ENCODE peak calls at places on chromosome X, in six cellular contexts. F is WTC11, E is endothelial cell of umbilical vein, I is K562, U is HepG2, Y is H1. O is an unnamed sample.

GRCh38 chrX:149512225-149512885 is 7.2 kb upstream of the IDS start:
- DNase-seq in F (peak; percentile 48), E (peak; percentile 55), I (peak; percentile 58), U (peak; percentile 49), Y (no peak), O (peak; percentile 56)

GRCh38 chrX:36626898-36627297 is 381.3 kb upstream of the FAM47C start:
- DNase-seq in F (no peak), E (no peak), I (no peak), U (no peak), Y (no peak), O (no peak)

GRCh38 chrX:66074920-66075879 is 35.3 kb upstream of the VSIG4 start:
- DNase-seq in F (no peak), E (no peak), I (no peak), U (no peak), Y (no peak), O (no peak)

GRCh38 chrX:128106630-128107029 is 54.4 kb upstream of the ACTRT1 start:
- DNase-seq in F (peak; percentile 10), E (peak; percentile 49), I (no peak), U (peak; percentile 3), Y (no peak), O (peak; percentile 0)

GRCh38 chrX:17024896-17025295 is 78.4 kb downstream of the REPS2 start:
- DNase-seq in F (peak; percentile 24), E (no peak), I (no peak), U (peak; percentile 7), Y (no peak), O (no peak)

GRCh38 chrX:124606724-124607123 is 260.4 kb downstream of the SH2D1A start:
- DNase-seq in F (no peak), E (no peak), I (no peak), U (no peak), Y (no peak), O (no peak)

GRCh38 chrX:104565791-104566687 is at the start of gene IL1RAPL2:
- DNase-seq in F (peak; percentile 79), E (no peak), I (peak; percentile 29), U (peak; percentile 8), Y (peak; percentile 23), O (peak; percentile 37)

GRCh38 chrX:10450229-10450958 is 170.0 kb downstream of the MID1 start:
- DNase-seq in F (no peak), E (peak; percentile 28), I (no peak), U (no peak), Y (no peak), O (no peak)

GRCh38 chrX:118251251-118251650 is 94.7 kb upstream of the WDR44 start:
- DNase-seq in F (no peak), E (no peak), I (no peak), U (no peak), Y (no peak), O (no peak)

GRCh38 chrX:106246511-106246910 is 78.4 kb downstream of the PWWP3B start:
- DNase-seq in F (no peak), E (no peak), I (no peak), U (no peak), Y (no peak), O (no peak)

GRCh38 chrX:69257504-69258127 is 92.4 kb upstream of the PJA1 start:
- DNase-seq in F (no peak), E (no peak), I (no peak), U (no peak), Y (no peak), O (no peak)

GRCh38 chrX:97021680-97022079 is 138.0 kb downstream of the RPA4 start:
- DNase-seq in F (no peak), E (peak; percentile 68), I (no peak), U (no peak), Y (no peak), O (no peak)

GRCh38 chrX:131881194-131881593 is 141.9 kb upstream of the STK26 start:
- DNase-seq in F (no peak), E (no peak), I (no peak), U (no peak), Y (no peak), O (no peak)

GRCh38 chrX:155148724-155149537 is 67.3 kb upstream of the VBP1 start:
- DNase-seq in F (peak; percentile 17), E (peak; percentile 20), I (peak; percentile 23), U (peak; percentile 15), Y (no peak), O (peak; percentile 5)

GRCh38 chrX:101708180-101708579 is 48.5 kb upstream of the ARMCX2 start:
- DNase-seq in F (no peak), E (no peak), I (no peak), U (no peak), Y (no peak), O (no peak)

GRCh38 chrX:111505783-111506182 is 5.7 kb upstream of the SERTM2 start:
- DNase-seq in F (no peak), E (no peak), I (no peak), U (no peak), Y (no peak), O (no peak)

GRCh38 chrX:6678313-6678712 is 143.4 kb upstream of the VCX3A start:
- DNase-seq in F (no peak), E (no peak), I (no peak), U (no peak), Y (no peak), O (no peak)

GRCh38 chrX:123085311-123085940 is 98.7 kb upstream of the GRIA3 start:
- DNase-seq in F (no peak), E (no peak), I (no peak), U (peak; percentile 75), Y (peak; percentile 7), O (no peak)

GRCh38 chrX:130125090-130125489 is 14.8 kb upstream of the ELF4 start:
- DNase-seq in F (no peak), E (peak; percentile 31), I (no peak), U (no peak), Y (no peak), O (no peak)

GRCh38 chrX:33190016-33190415 is 21.3 kb downstream of the DMD start:
- DNase-seq in F (no peak), E (peak; percentile 55), I (no peak), U (no peak), Y (no peak), O (no peak)

GRCh38 chrX:135421537-135421931 is 210 bp upstream of the SMIM10L2A start:
- DNase-seq in F (peak; percentile 88), E (peak; percentile 76), I (peak; percentile 96), U (no peak), Y (peak; percentile 51), O (peak; percentile 55)

DNA sequence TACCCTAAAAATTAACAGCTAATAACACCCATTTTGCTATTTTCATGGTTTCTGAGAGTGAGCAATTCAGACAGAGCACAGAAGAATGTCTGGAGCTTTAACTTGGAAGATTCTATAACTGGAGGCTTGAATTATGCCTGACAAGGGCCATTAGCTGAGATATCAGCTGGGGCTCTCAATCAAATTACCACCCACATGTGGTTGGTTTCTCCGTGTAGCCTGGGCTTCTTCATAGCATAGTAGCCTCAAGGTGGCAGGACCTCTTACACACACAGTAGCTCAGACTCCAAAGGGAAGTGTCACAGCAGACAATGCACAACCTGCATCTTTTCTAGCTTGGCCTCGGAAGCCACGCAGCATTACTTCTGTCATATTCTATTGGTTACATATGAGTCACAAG is 127.3 kb downstream of the EFHC2 start:
- DNase-seq in F (no peak), E (no peak), I (no peak), U (no peak), Y (no peak), O (no peak)
- TF ChIP-seq JUN in F (no peak), E (no peak), I (no peak), U (no peak), Y (no peak), O (no peak)

GRCh38 chrX:71867680-71868079 is 43.0 kb upstream of the NHSL2 start:
- DNase-seq in F (no peak), E (no peak), I (no peak), U (no peak), Y (no peak), O (no peak)

GRCh38 chrX:71870337-71871098 is 40.1 kb upstream of the NHSL2 start:
- DNase-seq in F (peak; percentile 60), E (no peak), I (no peak), U (peak; percentile 27), Y (peak; percentile 25), O (peak; percentile 16)

GRCh38 chrX:71873459-71873833 is 37.2 kb upstream of the NHSL2 start:
- DNase-seq in F (no peak), E (no peak), I (no peak), U (no peak), Y (no peak), O (no peak)

GRCh38 chrX:71872542-71873458 is 37.8 kb upstream of the NHSL2 start:
- DNase-seq in F (no peak), E (no peak), I (no peak), U (no peak), Y (no peak), O (no peak)

DNA sequence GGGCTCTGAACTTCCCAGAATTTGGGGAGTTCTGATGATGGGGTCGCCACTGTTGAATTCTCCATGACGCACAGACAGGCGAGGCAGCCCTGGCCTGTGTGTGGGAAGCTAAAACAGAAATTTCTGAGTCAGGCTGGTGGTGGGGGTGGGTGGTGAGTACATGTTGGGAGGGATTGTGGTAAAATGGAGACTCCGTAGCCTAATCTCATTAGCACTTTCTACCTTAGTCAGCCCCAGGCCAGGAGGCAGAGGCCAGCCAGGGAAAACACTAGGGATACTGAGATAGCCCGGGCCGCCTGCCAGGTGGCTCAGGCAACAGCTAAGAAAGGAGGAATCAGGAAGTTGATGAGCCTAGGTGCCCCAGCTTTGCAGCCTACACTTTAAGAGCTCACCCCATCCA is 39.3 kb upstream of the NHSL2 start:
- DNase-seq in F (no peak), E (no peak), I (no peak), U (no peak), Y (no peak), O (no peak)
- TF ChIP-seq JUN in F (no peak), E (no peak), I (no peak), U (no peak), Y (no peak), O (no peak)

GRCh38 chrX:11540532-11541377 is 125.0 kb downstream of the ARHGAP6 start:
- DNase-seq in F (peak; percentile 9), E (no peak), I (no peak), U (no peak), Y (no peak), O (no peak)
- TF ChIP-seq JUN in F (no peak), E (no peak), I (no peak), U (no peak), Y (no peak), O (no peak)

GRCh38 chrX:39262641-39263040 is 461.4 kb downstream of the MID1IP1 start:
- DNase-seq in F (no peak), E (peak; percentile 7), I (no peak), U (no peak), Y (no peak), O (no peak)

GRCh38 chrX:39253551-39253950 is 452.3 kb downstream of the MID1IP1 start:
- DNase-seq in F (no peak), E (no peak), I (no peak), U (no peak), Y (no peak), O (no peak)

GRCh38 chrX:39260965-39261364 is 459.7 kb downstream of the MID1IP1 start:
- DNase-seq in F (no peak), E (no peak), I (no peak), U (no peak), Y (no peak), O (no peak)

GRCh38 chrX:39261446-39262147 is 460.3 kb downstream of the MID1IP1 start:
- DNase-seq in F (no peak), E (peak; percentile 53), I (peak; percentile 29), U (peak; percentile 0), Y (no peak), O (peak; percentile 1)

DNA sequence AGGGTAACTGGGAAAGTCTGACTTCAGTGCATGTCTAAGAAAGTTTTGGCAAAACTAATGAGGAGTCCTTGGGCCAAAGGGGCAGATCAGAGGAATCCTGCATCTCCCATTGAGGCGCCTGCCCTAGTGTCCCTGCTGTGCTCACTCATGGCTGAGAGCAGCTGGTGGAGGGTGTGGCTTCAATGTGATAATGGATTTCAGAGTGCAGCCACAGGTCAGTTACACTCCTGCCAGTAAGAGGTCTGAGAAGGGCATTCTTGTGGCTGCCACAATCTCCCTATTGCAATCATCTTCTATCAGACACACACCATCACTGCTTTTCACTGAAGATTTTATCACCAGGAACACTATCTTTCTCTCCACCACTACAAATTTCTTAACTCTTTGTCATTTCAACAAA is 457.1 kb downstream of the MID1IP1 start:
- DNase-seq in F (no peak), E (no peak), I (no peak), U (no peak), Y (no peak), O (no peak)
- TF ChIP-seq JUN in F (no peak), E (no peak), I (no peak), U (no peak), Y (no peak), O (no peak)

O was measured in A549.